ENCODE peak calls at places on chromosome 15, in six cellular contexts. J, Z, F, E, V and D are unnamed samples.

GRCh38 chr15:50145451-50145872 is 26.4 kb upstream of the ATP8B4 start:
- DNase-seq in J (peak; percentile 84), Z (peak; percentile 16), F (peak; percentile 78), E (no peak), V (peak; percentile 60), D (peak; percentile 67)

GRCh38 chr15:90142216-90143175 is 40.2 kb upstream of the IDH2 start:
- DNase-seq in J (no peak), Z (no peak), F (no peak), E (no peak), V (peak; percentile 64), D (no peak)

GRCh38 chr15:97875513-97876285 is 84.8 kb upstream of the ARRDC4 start:
- DNase-seq in J (peak; percentile 66), Z (no peak), F (no peak), E (no peak), V (peak; percentile 63), D (peak; percentile 28)

GRCh38 chr15:58608129-58608590 is 141.3 kb downstream of the ADAM10 start:
- DNase-seq in J (no peak), Z (no peak), F (no peak), E (no peak), V (no peak), D (no peak)

GRCh38 chr15:52728899-52729298 is 49.7 kb upstream of the ATOSA start:
- DNase-seq in J (no peak), Z (no peak), F (no peak), E (no peak), V (no peak), D (peak; percentile 5)

GRCh38 chr15:52139599-52140462 is 27.3 kb upstream of the BCL2L10 start:
- DNase-seq in J (peak; percentile 79), Z (peak; percentile 39), F (peak; percentile 60), E (peak; percentile 91), V (peak; percentile 76), D (peak; percentile 74)

GRCh38 chr15:59222106-59222505 is 15.5 kb downstream of the LDHAL6B start:
- DNase-seq in J (no peak), Z (no peak), F (no peak), E (no peak), V (no peak), D (no peak)

GRCh38 chr15:45183511-45183910 is 4.3 kb downstream of the SHF start:
- DNase-seq in J (no peak), Z (no peak), F (no peak), E (no peak), V (no peak), D (peak; percentile 2)

GRCh38 chr15:92521624-92522008 is 127.9 kb downstream of the ST8SIA2 start:
- DNase-seq in J (peak; percentile 80), Z (peak; percentile 37), F (peak; percentile 51), E (peak; percentile 70), V (peak; percentile 57), D (peak; percentile 64)

GRCh38 chr15:77414781-77415442 is 5.0 kb downstream of the PEAK1 start:
- DNase-seq in J (no peak), Z (no peak), F (no peak), E (no peak), V (no peak), D (no peak)

GRCh38 chr15:23690450-23690852 is 3.3 kb upstream of the NDN start:
- DNase-seq in J (no peak), Z (no peak), F (peak; percentile 93), E (peak; percentile 45), V (peak; percentile 16), D (peak; percentile 41)

GRCh38 chr15:51103330-51103729 is 8.6 kb upstream of the TNFAIP8L3 start:
- DNase-seq in J (no peak), Z (no peak), F (no peak), E (no peak), V (no peak), D (no peak)

GRCh38 chr15:92069308-92070244 is 216.1 kb downstream of the SLCO3A1 start:
- DNase-seq in J (peak; percentile 80), Z (peak; percentile 44), F (no peak), E (no peak), V (no peak), D (no peak)

GRCh38 chr15:71312731-71313460 is 197.6 kb downstream of the THSD4 start:
- DNase-seq in J (no peak), Z (no peak), F (no peak), E (no peak), V (no peak), D (no peak)

GRCh38 chr15:25762015-25762662 is 101.0 kb downstream of the ATP10A start:
- DNase-seq in J (no peak), Z (no peak), F (no peak), E (no peak), V (no peak), D (no peak)

GRCh38 chr15:90665288-90666134 is 51.6 kb upstream of the BLM start:
- DNase-seq in J (peak; percentile 78), Z (peak; percentile 74), F (peak; percentile 21), E (no peak), V (peak; percentile 75), D (peak; percentile 91)

GRCh38 chr15:33226559-33227181 is 32.2 kb upstream of the FMN1 start:
- DNase-seq in J (peak; percentile 85), Z (peak; percentile 52), F (no peak), E (no peak), V (peak; percentile 24), D (peak; percentile 32)

GRCh38 chr15:100189849-100190248 is 151.9 kb downstream of the ADAMTS17 start:
- DNase-seq in J (no peak), Z (no peak), F (no peak), E (no peak), V (peak; percentile 8), D (no peak)

GRCh38 chr15:87207945-87208580 is 1048.5 kb downstream of the NTRK3 start:
- DNase-seq in J (no peak), Z (no peak), F (no peak), E (no peak), V (no peak), D (no peak)

GRCh38 chr15:77219846-77220245 is 148.9 kb upstream of the TSPAN3 start:
- DNase-seq in J (no peak), Z (no peak), F (no peak), E (no peak), V (no peak), D (no peak)

GRCh38 chr15:74203914-74204431 is 1.4 kb upstream of the STRA6 start:
- DNase-seq in J (no peak), Z (no peak), F (no peak), E (no peak), V (peak; percentile 29), D (peak; percentile 82)

GRCh38 chr15:65945616-65946015 is 76.3 kb downstream of the RAB11A start:
- DNase-seq in J (peak; percentile 22), Z (no peak), F (no peak), E (no peak), V (peak; percentile 44), D (no peak)

GRCh38 chr15:100759116-100759515 is 120.5 kb upstream of the ALDH1A3 start:
- DNase-seq in J (peak; percentile 46), Z (no peak), F (no peak), E (no peak), V (no peak), D (no peak)

GRCh38 chr15:48547305-48547704 is 98.2 kb downstream of the FBN1 start:
- DNase-seq in J (no peak), Z (no peak), F (no peak), E (no peak), V (no peak), D (no peak)

GRCh38 chr15:49808341-49808740 is 187.5 kb downstream of the DTWD1 start:
- DNase-seq in J (no peak), Z (no peak), F (no peak), E (no peak), V (no peak), D (no peak)

DNA sequence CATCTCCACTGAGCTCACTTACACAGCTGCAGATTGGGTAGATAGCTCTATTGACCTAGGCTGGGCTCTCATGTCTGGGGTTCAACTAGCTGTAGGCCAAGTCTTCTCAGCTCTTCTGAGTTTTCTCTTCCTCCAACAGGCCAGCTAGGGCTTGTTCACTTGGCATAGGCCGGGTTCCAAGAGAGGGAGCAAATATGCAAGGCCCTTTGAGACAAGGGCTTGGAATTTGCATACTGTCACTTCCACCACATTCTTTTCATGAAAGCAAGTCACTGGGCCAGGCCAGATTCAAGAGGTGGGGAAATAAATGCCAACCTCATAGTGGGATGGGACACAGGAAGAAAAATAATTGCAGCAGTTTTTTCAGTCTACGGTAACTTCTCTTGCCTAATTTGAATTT is 25.2 kb downstream of the PIGB start:
- DNase-seq in J (no peak), Z (no peak), F (no peak), E (no peak), V (no peak), D (no peak)
- TF ChIP-seq CHD2 in J (no peak), Z (no peak), F (no peak), E (no peak), V (no peak), D (no peak)

GRCh38 chr15:62483817-62484216 is 318.7 kb upstream of the C2CD4B start:
- DNase-seq in J (no peak), Z (no peak), F (no peak), E (no peak), V (no peak), D (peak; percentile 43)
- TF ChIP-seq CHD2 in J (no peak), Z (no peak), F (no peak), E (no peak), V (no peak), D (no peak)

GRCh38 chr15:35288580-35288979 is 203.5 kb upstream of the NANOGP8 start:
- DNase-seq in J (no peak), Z (no peak), F (no peak), E (no peak), V (no peak), D (peak; percentile 62)

GRCh38 chr15:35286721-35287120 is 201.6 kb upstream of the NANOGP8 start:
- DNase-seq in J (no peak), Z (no peak), F (no peak), E (no peak), V (no peak), D (no peak)

GRCh38 chr15:35293353-35294130 is 208.4 kb upstream of the NANOGP8 start:
- DNase-seq in J (peak; percentile 82), Z (no peak), F (peak; percentile 77), E (no peak), V (peak; percentile 26), D (peak; percentile 22)

GRCh38 chr15:35290301-35290721 is 205.2 kb upstream of the NANOGP8 start:
- DNase-seq in J (no peak), Z (no peak), F (no peak), E (no peak), V (no peak), D (no peak)

GRCh38 chr15:35289029-35289617 is 204.0 kb upstream of the NANOGP8 start:
- DNase-seq in J (peak; percentile 72), Z (no peak), F (peak; percentile 44), E (no peak), V (peak; percentile 47), D (peak; percentile 58)
- TF ChIP-seq CHD2 in J (no peak), Z (no peak), F (no peak), E (no peak), V (no peak), D (no peak)

DNA sequence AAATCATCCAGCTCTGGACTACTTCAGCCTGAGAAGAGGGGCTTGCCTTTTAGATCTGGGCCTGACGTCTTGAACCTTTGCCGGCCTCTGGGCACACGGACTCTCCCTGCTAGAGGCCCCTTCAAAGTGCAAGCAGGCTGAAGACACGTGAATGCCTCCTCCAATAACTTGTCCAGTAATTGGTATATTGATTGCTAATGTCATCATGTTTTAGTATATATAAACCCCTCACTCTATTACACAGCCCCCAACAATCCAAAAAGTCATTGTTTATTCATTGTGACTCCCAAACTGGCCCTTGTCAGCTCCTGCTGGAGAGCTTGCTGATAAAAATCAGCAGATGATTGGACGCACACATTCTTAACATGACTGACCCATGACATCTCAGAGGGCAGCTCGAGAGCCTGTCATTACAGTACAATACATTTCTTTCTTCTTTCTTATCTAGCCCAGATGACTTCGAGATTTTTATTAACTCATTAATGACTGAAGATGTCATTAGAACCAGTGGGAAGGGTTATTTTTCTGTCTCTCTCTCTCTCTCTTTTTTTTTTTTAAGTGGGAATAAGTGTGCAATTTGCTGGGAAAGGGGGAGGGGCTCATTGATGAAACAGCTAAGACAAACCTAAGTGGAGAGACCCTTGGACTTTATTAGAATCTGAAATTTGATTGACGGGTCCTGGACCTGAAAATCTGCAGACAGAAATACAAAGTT is 65.5 kb upstream of the NR2F2 start:
- DNase-seq in J (peak; percentile 64), Z (no peak), F (peak; percentile 94), E (no peak), V (peak; percentile 43), D (no peak)
- TF ChIP-seq CHD2 in J (no peak), Z (no peak), F (no peak), E (no peak), V (no peak), D (no peak)